ENCODE peak calls at places on chromosomes 7 and 10, in six cellular contexts. G, N, D, W, P and R are unnamed samples.

GRCh38 chr10:116974442-116975005 is 30.5 kb downstream of the SHTN1 start:
- DNase-seq in G (no peak), N (no peak), D (no peak), W (no peak), P (no peak), R (no peak)

GRCh38 chr10:111035542-111035941 is 41.3 kb upstream of the ADRA2A start:
- DNase-seq in G (no peak), N (no peak), D (no peak), W (no peak), P (no peak), R (no peak)

GRCh38 chr10:17109475-17110207 is 20.0 kb downstream of the CUBN start:
- DNase-seq in G (no peak), N (no peak), D (no peak), W (no peak), P (peak), R (no peak)

GRCh38 chr7:137592232-137592896 is 248.8 kb upstream of the PTN start:
- DNase-seq in G (peak), N (no peak), D (peak), W (peak), P (peak), R (no peak)

GRCh38 chr10:49387029-49387428 is 8.9 kb downstream of the DRGX start:
- DNase-seq in G (no peak), N (no peak), D (no peak), W (no peak), P (no peak), R (no peak)

GRCh38 chr10:132143162-132143561 is 43.6 kb upstream of the DPYSL4 start:
- DNase-seq in G (no peak), N (no peak), D (no peak), W (no peak), P (no peak), R (no peak)

GRCh38 chr7:95609277-95609971 is 13.1 kb upstream of the PDK4 start:
- DNase-seq in G (no peak), N (no peak), D (no peak), W (peak), P (no peak), R (no peak)

GRCh38 chr7:158988302-158988862 is 132.0 kb downstream of the DYNC2I1 start:
- DNase-seq in G (no peak), N (no peak), D (no peak), W (no peak), P (no peak), R (no peak)

GRCh38 chr10:20624642-20625041 is 272.5 kb downstream of the NEBL start:
- DNase-seq in G (no peak), N (no peak), D (no peak), W (no peak), P (no peak), R (no peak)

GRCh38 chr10:12780634-12781601 is 220.6 kb downstream of the CCDC3 start:
- DNase-seq in G (no peak), N (no peak), D (no peak), W (no peak), P (no peak), R (no peak)

GRCh38 chr7:1638113-1638726 is 31.9 kb upstream of the ELFN1 start:
- DNase-seq in G (no peak), N (no peak), D (no peak), W (no peak), P (no peak), R (no peak)

GRCh38 chr10:114273910-114274309 is 34.9 kb downstream of the VWA2 start:
- DNase-seq in G (no peak), N (no peak), D (no peak), W (no peak), P (no peak), R (no peak)

GRCh38 chr7:45923290-45923689 is 2.2 kb upstream of the IGFBP3 start:
- DNase-seq in G (no peak), N (no peak), D (peak), W (peak), P (peak), R (no peak)

GRCh38 chr7:100689230-100690135 is 4.6 kb downstream of the GIGYF1 start:
- DNase-seq in G (peak), N (no peak), D (no peak), W (no peak), P (no peak), R (peak)

GRCh38 chr7:27635728-27636127 is 27.0 kb downstream of the HIBADH start:
- DNase-seq in G (no peak), N (no peak), D (no peak), W (no peak), P (no peak), R (no peak)

GRCh38 chr7:24836084-24836483 is 78.8 kb upstream of the GSDME start:
- DNase-seq in G (no peak), N (peak), D (no peak), W (no peak), P (no peak), R (no peak)

GRCh38 chr7:47513741-47514241 is 68.1 kb downstream of the TNS3 start:
- DNase-seq in G (no peak), N (no peak), D (no peak), W (no peak), P (no peak), R (no peak)

GRCh38 chr10:71393841-71394475 is 2.8 kb upstream of the CDH23 start:
- DNase-seq in G (no peak), N (no peak), D (peak), W (no peak), P (no peak), R (no peak)

GRCh38 chr10:48389272-48389671 is 82.8 kb downstream of the MAPK8 start:
- DNase-seq in G (no peak), N (no peak), D (no peak), W (no peak), P (peak), R (no peak)

GRCh38 chr10:108443636-108444035 is 1279.1 kb upstream of the SORCS1 start:
- DNase-seq in G (no peak), N (no peak), D (no peak), W (no peak), P (no peak), R (no peak)

GRCh38 chr7:29945259-29945809 is 44.3 kb downstream of the SCRN1 start:
- DNase-seq in G (no peak), N (no peak), D (no peak), W (no peak), P (no peak), R (no peak)

GRCh38 chr10:62690703-62691102 is 113.8 kb upstream of the ADO start:
- DNase-seq in G (no peak), N (no peak), D (peak), W (no peak), P (no peak), R (no peak)

GRCh38 chr7:142583424-142583823 is 165.8 kb upstream of the PRSS1 start:
- DNase-seq in G (no peak), N (peak), D (no peak), W (no peak), P (no peak), R (no peak)

GRCh38 chr7:2844153-2845077 is at the start of gene GNA12:
- DNase-seq in G (peak), N (peak), D (peak), W (peak), P (peak), R (peak)
- TF ChIP-seq POLR2A in G (no peak), N (peak), D (peak), W (peak), P (no peak), R (peak)

GRCh38 chr7:83648464-83649241 is at the start of gene SEMA3E:
- DNase-seq in G (no peak), N (no peak), D (peak), W (no peak), P (no peak), R (no peak)
- TF ChIP-seq TAF1 in G (no peak), N (no peak), D (no peak), W (no peak), P (no peak), R (no peak)

DNA sequence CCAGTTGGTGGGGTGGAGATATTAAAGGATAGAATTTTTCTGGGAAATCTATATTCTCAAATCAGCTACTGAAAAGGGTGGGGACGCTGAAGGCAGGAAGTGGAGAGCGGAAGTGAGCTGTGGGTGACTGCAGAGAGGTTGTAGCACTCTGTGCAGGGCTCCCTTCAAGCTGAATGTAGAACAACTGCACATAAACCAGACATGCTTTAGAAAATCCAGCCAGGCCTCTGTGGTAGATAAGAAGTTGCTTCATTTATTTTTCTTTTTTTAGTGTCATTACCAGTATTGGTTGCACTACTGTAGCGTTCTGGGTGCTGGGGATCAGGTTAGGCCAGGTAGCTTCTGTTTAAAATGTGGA is 127.8 kb downstream of the CELF2 start:
- DNase-seq in G (no peak), N (no peak), D (no peak), W (no peak), P (peak), R (no peak)
- TF ChIP-seq POLR2A in G (peak), N (peak), D (no peak), W (no peak), P (no peak), R (peak)

DNA sequence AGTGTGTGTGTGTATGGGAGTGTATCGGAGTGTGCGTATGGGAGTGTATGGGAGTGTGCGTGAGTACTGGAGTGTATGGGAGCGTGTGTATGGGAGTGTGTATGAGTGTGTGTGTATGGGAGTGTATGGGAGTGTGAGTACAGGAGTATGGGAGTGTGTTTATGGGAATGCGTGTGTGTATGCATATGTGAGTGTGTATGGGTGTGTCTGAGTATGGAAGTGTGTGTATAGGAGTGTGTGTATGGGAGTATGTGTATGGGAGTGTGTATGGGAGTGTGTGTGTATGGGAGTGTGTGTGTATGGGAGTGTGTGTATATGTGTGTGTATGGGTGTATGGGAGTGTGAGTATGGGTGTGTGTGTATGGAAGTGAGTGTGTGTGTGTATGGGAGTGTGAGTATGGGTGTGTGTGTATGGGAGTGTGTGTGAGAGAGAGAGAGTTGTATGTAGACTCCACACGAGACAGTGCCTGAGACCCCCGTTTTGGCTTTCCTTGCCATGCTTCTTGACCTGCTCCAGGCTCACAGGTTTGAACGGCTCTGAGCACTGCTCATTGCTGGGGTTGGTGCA is 49.8 kb downstream of the COL17A1 start:
- DNase-seq in G (no peak), N (no peak), D (no peak), W (no peak), P (no peak), R (no peak)
- TF ChIP-seq TAF1 in G (no peak), N (no peak), D (no peak), W (no peak), P (no peak), R (no peak)

GRCh38 chr10:13890233-13890616 is 303.5 kb downstream of the PRPF18 start:
- DNase-seq in G (no peak), N (no peak), D (no peak), W (no peak), P (no peak), R (no peak)

GRCh38 chr10:13893926-13894325 is 307.2 kb downstream of the PRPF18 start:
- DNase-seq in G (no peak), N (no peak), D (no peak), W (no peak), P (no peak), R (no peak)

GRCh38 chr10:13890617-13891541 is 304.1 kb downstream of the PRPF18 start:
- DNase-seq in G (no peak), N (no peak), D (no peak), W (no peak), P (no peak), R (no peak)

GRCh38 chr10:13892871-13893270 is 306.1 kb downstream of the PRPF18 start:
- DNase-seq in G (no peak), N (no peak), D (no peak), W (no peak), P (no peak), R (no peak)

GRCh38 chr10:13891542-13892431 is 305.0 kb downstream of the PRPF18 start:
- DNase-seq in G (no peak), N (no peak), D (peak), W (no peak), P (no peak), R (no peak)
- TF ChIP-seq POLR2A in G (no peak), N (no peak), D (peak), W (no peak), P (no peak), R (no peak)